ENCODE peak calls at places on chromosomes 7 and 10, in four cellular contexts. One of them, this sample, is unnamed.

GRCh38 chr7:142797799-142798377 is 27.1 kb downstream of the PRSS2 start:
- DNase-seq in stimulated activated CD8-positive, alpha-beta memory T cell treated with anti-CD3 and anti-CD28 coated beads, Interleukin-4, amount 100 ng/mL, for 48 hours: peak
- DNase-seq in T47D: no peak
- DNase-seq in A673: no peak
- DNase-seq in this sample: no peak

GRCh38 chr10:62373995-62374861 is at the start of gene ZNF365:
- DNase-seq in T47D: peak
- DNase-seq in stimulated activated CD8-positive, alpha-beta memory T cell treated with anti-CD3 and anti-CD28 coated beads, Interleukin-4, amount 100 ng/mL, for 48 hours: peak
- DNase-seq in A673: peak
- DNase-seq in this sample: no peak

GRCh38 chr7:155230169-155230593 is 67.5 kb upstream of the INSIG1 start:
- DNase-seq in T47D: no peak
- DNase-seq in stimulated activated CD8-positive, alpha-beta memory T cell treated with anti-CD3 and anti-CD28 coated beads, Interleukin-4, amount 100 ng/mL, for 48 hours: no peak
- DNase-seq in A673: no peak
- DNase-seq in this sample: peak

GRCh38 chr10:15775513-15775912 is 55.8 kb upstream of the ITGA8 start:
- DNase-seq in A673: peak
- DNase-seq in T47D: no peak
- DNase-seq in stimulated activated CD8-positive, alpha-beta memory T cell treated with anti-CD3 and anti-CD28 coated beads, Interleukin-4, amount 100 ng/mL, for 48 hours: no peak
- DNase-seq in this sample: no peak

GRCh38 chr7:43302211-43302711 is 189.8 kb downstream of the HECW1 start:
- DNase-seq in T47D: no peak
- DNase-seq in stimulated activated CD8-positive, alpha-beta memory T cell treated with anti-CD3 and anti-CD28 coated beads, Interleukin-4, amount 100 ng/mL, for 48 hours: peak
- DNase-seq in A673: no peak
- DNase-seq in this sample: no peak

GRCh38 chr10:75679546-75679945 is 248.1 kb downstream of the LRMDA start:
- DNase-seq in stimulated activated CD8-positive, alpha-beta memory T cell treated with anti-CD3 and anti-CD28 coated beads, Interleukin-4, amount 100 ng/mL, for 48 hours: no peak
- DNase-seq in T47D: no peak
- DNase-seq in A673: no peak
- DNase-seq in this sample: no peak

GRCh38 chr10:71357792-71358265 is 38.8 kb downstream of the SLC29A3 start:
- DNase-seq in T47D: no peak
- DNase-seq in stimulated activated CD8-positive, alpha-beta memory T cell treated with anti-CD3 and anti-CD28 coated beads, Interleukin-4, amount 100 ng/mL, for 48 hours: no peak
- DNase-seq in A673: no peak
- DNase-seq in this sample: no peak

GRCh38 chr7:24502135-24502488 is 71.1 kb upstream of the PALS2 start:
- DNase-seq in T47D: no peak
- DNase-seq in stimulated activated CD8-positive, alpha-beta memory T cell treated with anti-CD3 and anti-CD28 coated beads, Interleukin-4, amount 100 ng/mL, for 48 hours: no peak
- DNase-seq in A673: peak
- DNase-seq in this sample: no peak

GRCh38 chr7:138900040-138900828 is 81.0 kb downstream of the KIAA1549 start:
- DNase-seq in T47D: no peak
- DNase-seq in stimulated activated CD8-positive, alpha-beta memory T cell treated with anti-CD3 and anti-CD28 coated beads, Interleukin-4, amount 100 ng/mL, for 48 hours: no peak
- DNase-seq in A673: peak
- DNase-seq in this sample: no peak

GRCh38 chr7:115352375-115352774 is 430.5 kb downstream of the MDFIC start:
- DNase-seq in T47D: no peak
- DNase-seq in A673: peak
- DNase-seq in stimulated activated CD8-positive, alpha-beta memory T cell treated with anti-CD3 and anti-CD28 coated beads, Interleukin-4, amount 100 ng/mL, for 48 hours: no peak
- DNase-seq in this sample: no peak

GRCh38 chr10:75403144-75404022 is 1.8 kb upstream of the ZNF503 start:
- DNase-seq in A673: no peak
- DNase-seq in stimulated activated CD8-positive, alpha-beta memory T cell treated with anti-CD3 and anti-CD28 coated beads, Interleukin-4, amount 100 ng/mL, for 48 hours: no peak
- DNase-seq in T47D: peak
- DNase-seq in this sample: peak

GRCh38 chr10:22622242-22622806 is 92.1 kb downstream of the PIP4K2A start:
- DNase-seq in A673: no peak
- DNase-seq in T47D: no peak
- DNase-seq in stimulated activated CD8-positive, alpha-beta memory T cell treated with anti-CD3 and anti-CD28 coated beads, Interleukin-4, amount 100 ng/mL, for 48 hours: no peak
- DNase-seq in this sample: no peak

GRCh38 chr7:147722119-147722518 is 868.4 kb upstream of the C7orf33 start:
- DNase-seq in stimulated activated CD8-positive, alpha-beta memory T cell treated with anti-CD3 and anti-CD28 coated beads, Interleukin-4, amount 100 ng/mL, for 48 hours: no peak
- DNase-seq in A673: no peak
- DNase-seq in T47D: no peak
- DNase-seq in this sample: no peak

GRCh38 chr10:11882646-11883375 is 59.7 kb downstream of the PROSER2 start:
- DNase-seq in stimulated activated CD8-positive, alpha-beta memory T cell treated with anti-CD3 and anti-CD28 coated beads, Interleukin-4, amount 100 ng/mL, for 48 hours: no peak
- DNase-seq in T47D: no peak
- DNase-seq in A673: no peak
- DNase-seq in this sample: no peak

GRCh38 chr10:125073996-125074395 is 86.4 kb downstream of the CTBP2 start:
- DNase-seq in T47D: no peak
- DNase-seq in A673: no peak
- DNase-seq in stimulated activated CD8-positive, alpha-beta memory T cell treated with anti-CD3 and anti-CD28 coated beads, Interleukin-4, amount 100 ng/mL, for 48 hours: no peak
- DNase-seq in this sample: no peak

GRCh38 chr10:6478722-6479121 is 101.4 kb downstream of the PRKCQ start:
- DNase-seq in stimulated activated CD8-positive, alpha-beta memory T cell treated with anti-CD3 and anti-CD28 coated beads, Interleukin-4, amount 100 ng/mL, for 48 hours: no peak
- DNase-seq in A673: no peak
- DNase-seq in T47D: no peak
- DNase-seq in this sample: no peak

GRCh38 chr10:102497545-102497944 is 5.0 kb downstream of the ACTR1A start:
- DNase-seq in T47D: no peak
- DNase-seq in A673: no peak
- DNase-seq in stimulated activated CD8-positive, alpha-beta memory T cell treated with anti-CD3 and anti-CD28 coated beads, Interleukin-4, amount 100 ng/mL, for 48 hours: no peak
- DNase-seq in this sample: no peak

GRCh38 chr7:4794591-4795350 is 19.3 kb downstream of the AP5Z1 start:
- DNase-seq in A673: no peak
- DNase-seq in T47D: no peak
- DNase-seq in stimulated activated CD8-positive, alpha-beta memory T cell treated with anti-CD3 and anti-CD28 coated beads, Interleukin-4, amount 100 ng/mL, for 48 hours: no peak
- DNase-seq in this sample: no peak

GRCh38 chr10:91590904-91591791 is 41.7 kb downstream of the PPP1R3C start:
- DNase-seq in A673: no peak
- DNase-seq in stimulated activated CD8-positive, alpha-beta memory T cell treated with anti-CD3 and anti-CD28 coated beads, Interleukin-4, amount 100 ng/mL, for 48 hours: no peak
- DNase-seq in T47D: no peak
- DNase-seq in this sample: no peak

GRCh38 chr7:100896743-100897051 is 1.0 kb upstream of the ACHE start:
- DNase-seq in A673: no peak
- DNase-seq in stimulated activated CD8-positive, alpha-beta memory T cell treated with anti-CD3 and anti-CD28 coated beads, Interleukin-4, amount 100 ng/mL, for 48 hours: no peak
- DNase-seq in T47D: no peak
- DNase-seq in this sample: no peak

GRCh38 chr10:7507887-7508726 is 97.3 kb upstream of the SFMBT2 start:
- DNase-seq in stimulated activated CD8-positive, alpha-beta memory T cell treated with anti-CD3 and anti-CD28 coated beads, Interleukin-4, amount 100 ng/mL, for 48 hours: peak
- DNase-seq in A673: no peak
- DNase-seq in T47D: no peak
- DNase-seq in this sample: no peak

GRCh38 chr10:58827381-58827780 is 314.7 kb downstream of the BICC1 start:
- DNase-seq in stimulated activated CD8-positive, alpha-beta memory T cell treated with anti-CD3 and anti-CD28 coated beads, Interleukin-4, amount 100 ng/mL, for 48 hours: no peak
- DNase-seq in A673: no peak
- DNase-seq in T47D: no peak
- DNase-seq in this sample: no peak

GRCh38 chr7:117085769-117086463 is 132.6 kb downstream of the ST7 start:
- DNase-seq in A673: no peak
- DNase-seq in T47D: no peak
- DNase-seq in stimulated activated CD8-positive, alpha-beta memory T cell treated with anti-CD3 and anti-CD28 coated beads, Interleukin-4, amount 100 ng/mL, for 48 hours: no peak
- DNase-seq in this sample: no peak

GRCh38 chr10:95290801-95291633 is at the start of gene PDLIM1:
- DNase-seq in T47D: peak
- DNase-seq in stimulated activated CD8-positive, alpha-beta memory T cell treated with anti-CD3 and anti-CD28 coated beads, Interleukin-4, amount 100 ng/mL, for 48 hours: peak
- DNase-seq in A673: no peak
- DNase-seq in this sample: peak